ENCODE peak calls at places on chromosomes 2 and 18, in seven cellular contexts. B is MM.1S, I is PC-3, H is HCT116, E is GM23248, K is GM23338, Y is PC-9. Q is an unnamed sample.

GRCh38 chr2:116879646-116880045 is 934.8 kb upstream of the DDX18 start:
- DNase-seq in Y (no peak), B (no peak), E (no peak), K (no peak), I (no peak), H (no peak), Q (no peak)

GRCh38 chr18:49544362-49544761 is 17.5 kb upstream of the LIPG start:
- DNase-seq in Y (no peak), H (no peak), B (no peak), K (no peak), E (no peak), I (no peak), Q (no peak)

GRCh38 chr2:11827547-11827946 is 81.1 kb downstream of the LPIN1 start:
- DNase-seq in H (no peak), E (no peak), Y (no peak), K (no peak), I (no peak), B (peak; percentile 21), Q (no peak)

GRCh38 chr18:4352746-4353522 is 102.2 kb downstream of the DLGAP1 start:
- DNase-seq in Y (no peak), I (no peak), K (peak; percentile 39), B (no peak), H (no peak), E (no peak), Q (peak; percentile 22)

GRCh38 chr2:58010599-58010998 is 36.0 kb upstream of the VRK2 start:
- DNase-seq in E (no peak), B (no peak), Y (no peak), K (no peak), H (no peak), I (peak; percentile 40), Q (peak; percentile 11)

GRCh38 chr2:40242315-40242714 is 209.6 kb downstream of the SLC8A1 start:
- DNase-seq in E (no peak), K (peak; percentile 23), I (no peak), Y (no peak), B (no peak), H (no peak), Q (no peak)

GRCh38 chr2:231800493-231801091 is 14.3 kb downstream of the COPS7B start:
- DNase-seq in K (peak; percentile 81), H (peak; percentile 32), Y (no peak), E (peak; percentile 69), B (peak; percentile 72), I (peak; percentile 39), Q (peak; percentile 51)

GRCh38 chr2:40451926-40452605 is at the start of gene SLC8A1:
- DNase-seq in E (peak; percentile 78), I (no peak), Y (no peak), H (no peak), B (peak; percentile 38), K (peak; percentile 67), Q (peak; percentile 54)

GRCh38 chr2:204749319-204749718 is 204.0 kb downstream of the PARD3B start:
- DNase-seq in H (no peak), K (no peak), I (peak; percentile 76), E (peak; percentile 89), Y (no peak), B (no peak), Q (no peak)

GRCh38 chr2:141641462-141641861 is 489.4 kb downstream of the LRP1B start:
- DNase-seq in K (no peak), E (peak; percentile 19), H (no peak), I (peak; percentile 85), Y (no peak), B (no peak), Q (no peak)

GRCh38 chr2:19209575-19210341 is 148.7 kb downstream of the OSR1 start:
- DNase-seq in I (no peak), K (no peak), E (no peak), H (no peak), Y (no peak), B (no peak), Q (no peak)

GRCh38 chr2:62382757-62383156 is 123.2 kb downstream of the TMEM17 start:
- DNase-seq in H (no peak), B (peak; percentile 94), E (peak; percentile 12), K (no peak), Y (no peak), I (no peak), Q (no peak)

GRCh38 chr2:44444881-44445280 is 83.1 kb downstream of the CAMKMT start:
- DNase-seq in H (no peak), E (no peak), I (no peak), Y (no peak), K (no peak), B (no peak), Q (no peak)

GRCh38 chr2:219221956-219222518 is 3.3 kb upstream of the ABCB6 start:
- DNase-seq in E (no peak), I (no peak), Y (no peak), K (no peak), H (no peak), B (no peak), Q (no peak)

GRCh38 chr2:26764078-26764887 is at the start of gene SLC35F6:
- DNase-seq in E (peak; percentile 95), Y (peak; percentile 62), K (peak; percentile 89), B (peak; percentile 84), I (peak; percentile 75), H (no peak), Q (peak; percentile 93)

GRCh38 chr18:76351961-76352581 is 143.0 kb downstream of the ZNF516 start:
- DNase-seq in B (no peak), E (peak; percentile 91), Y (no peak), K (peak; percentile 40), I (peak; percentile 29), H (no peak), Q (peak; percentile 78)

GRCh38 chr2:6866239-6866745 is 585 bp upstream of the CMPK2 start:
- DNase-seq in B (peak; percentile 43), K (peak; percentile 50), E (peak; percentile 24), H (peak; percentile 27), Y (no peak), I (peak; percentile 69), Q (peak; percentile 66)

DNA sequence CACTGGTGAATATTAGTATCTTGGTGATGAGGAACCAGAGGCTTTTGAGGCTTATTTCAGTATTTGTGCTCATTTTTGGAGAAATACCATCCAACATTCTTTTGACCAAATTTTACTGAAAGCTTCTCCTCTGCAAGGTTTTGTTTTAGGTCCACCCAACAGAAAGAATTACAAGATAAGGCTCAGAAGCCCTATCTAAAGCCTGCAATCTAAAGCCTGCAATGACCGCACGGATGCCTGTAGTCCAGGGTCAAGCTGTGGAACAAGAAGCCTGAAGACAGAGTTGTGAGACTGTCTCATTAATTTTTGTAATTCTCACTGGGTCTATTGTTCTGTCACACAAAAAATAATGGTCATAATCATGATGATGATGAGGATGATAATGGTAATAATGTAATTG is 33.3 kb upstream of the NCOA1 start:
- DNase-seq in B (no peak), H (no peak), Y (no peak), I (no peak), E (no peak), K (no peak), Q (no peak)
- H3K9me2 ChIP-seq in B (no peaks in the 10 kb centered on the region), H (no peaks in the 10 kb centered on the region), Y (no peaks in the 10 kb centered on the region), I (no peaks in the 10 kb centered on the region), E (no peaks in the 10 kb centered on the region), K (no peaks in the 10 kb centered on the region), Q (no peaks in the 10 kb centered on the region)

DNA sequence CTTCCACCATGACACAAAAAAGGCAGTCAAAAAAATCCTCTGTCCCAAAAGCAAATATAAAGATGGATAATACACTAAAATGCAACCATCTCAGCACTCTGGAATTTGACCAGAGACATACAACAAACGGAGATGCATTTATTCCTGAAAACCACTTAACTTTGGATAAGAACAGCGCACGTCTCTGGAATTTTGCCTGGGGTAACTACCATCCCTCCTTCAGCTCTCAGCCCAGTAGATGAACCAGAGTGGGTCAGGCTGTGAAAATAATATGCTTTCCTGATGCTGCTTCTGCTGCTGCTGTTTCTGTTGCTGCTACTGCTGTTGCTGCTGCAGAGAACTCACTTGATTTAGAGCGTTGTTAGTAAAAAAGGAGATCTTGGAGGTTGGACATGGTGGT is 133.8 kb upstream of the ACVR2A start:
- DNase-seq in H (no peak), I (peak; percentile 95), K (no peak), B (no peak), E (peak; percentile 44), Y (no peak), Q (no peak)
- TF ChIP-seq EZH2 in H (no peak), I (no peak), K (no peak), B (no peak), E (no peak), Y (no peak), Q (no peak)

GRCh38 chr2:157244691-157245090 is 12.8 kb upstream of the GALNT5 start:
- DNase-seq in K (no peak), B (no peak), Y (no peak), H (no peak), E (no peak), I (no peak), Q (no peak)

GRCh38 chr2:157246212-157247067 is 11.1 kb upstream of the GALNT5 start:
- DNase-seq in E (peak; percentile 95), B (no peak), K (peak; percentile 67), I (peak; percentile 91), H (peak; percentile 58), Y (peak; percentile 38), Q (peak; percentile 23)

GRCh38 chr2:157245441-157246211 is 11.9 kb upstream of the GALNT5 start:
- DNase-seq in H (no peak), E (no peak), I (peak; percentile 13), K (no peak), B (no peak), Y (no peak), Q (no peak)

GRCh38 chr2:157250836-157251235 is 6.7 kb upstream of the GALNT5 start:
- DNase-seq in H (no peak), K (no peak), Y (no peak), B (no peak), E (no peak), I (no peak), Q (no peak)

DNA sequence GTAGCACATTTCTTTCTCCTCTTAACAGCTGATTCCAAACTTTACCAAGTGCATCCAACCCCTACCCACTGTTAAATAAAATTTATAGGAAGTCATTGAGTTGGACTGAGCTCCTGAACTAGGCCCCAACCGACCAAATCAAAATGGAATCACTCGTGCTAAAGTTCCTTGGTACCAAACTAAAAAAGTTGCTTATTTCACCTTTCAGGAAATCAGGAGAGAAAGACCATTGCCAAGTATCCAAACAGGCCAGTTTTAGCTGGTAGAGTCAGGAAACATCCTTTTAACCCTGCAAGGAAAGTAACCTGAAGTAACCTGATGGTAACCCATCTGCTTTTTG is 10.5 kb upstream of the GALNT5 start:
- DNase-seq in H (no peak), I (no peak), Y (no peak), K (no peak), B (no peak), E (no peak), Q (no peak)
- H3K9me2 ChIP-seq in H (no peaks in the 10 kb centered on the region), I (no peaks in the 10 kb centered on the region), Y (no peaks in the 10 kb centered on the region), K (no peaks in the 10 kb centered on the region), B (no peaks in the 10 kb centered on the region), E (no peaks in the 10 kb centered on the region), Q (no peaks in the 10 kb centered on the region)

GRCh38 chr2:38075436-38076249 is at the start of gene CYP1B1:
- DNase-seq in B (no peak), E (peak; percentile 61), Y (peak; percentile 45), I (no peak), K (no peak), H (no peak), Q (no peak)

GRCh38 chr2:38074047-38074774 is 1.7 kb downstream of the CYP1B1 start:
- DNase-seq in E (no peak), Y (peak; percentile 39), B (no peak), K (peak; percentile 60), I (peak; percentile 22), H (no peak), Q (no peak)

GRCh38 chr2:38076250-38076709 is 329 bp upstream of the CYP1B1 start:
- DNase-seq in B (peak; percentile 53), I (peak; percentile 74), H (peak; percentile 61), Y (peak; percentile 94), E (peak; percentile 94), K (peak; percentile 95), Q (peak; percentile 88)

GRCh38 chr2:38074775-38075435 is 1.0 kb downstream of the CYP1B1 start:
- DNase-seq in E (peak; percentile 64), H (no peak), B (no peak), K (peak; percentile 66), I (peak; percentile 39), Y (peak; percentile 46), Q (peak; percentile 60)

GRCh38 chr2:38073211-38074005 is 2.5 kb downstream of the CYP1B1 start:
- DNase-seq in E (no peak), K (peak; percentile 68), H (no peak), B (no peak), Y (peak; percentile 76), I (peak; percentile 36), Q (no peak)
- TF ChIP-seq EZH2 in E (no peak), K (peak; percentile 68), H (no peak), B (no peak), Y (no peak), I (no peak), Q (peak; percentile 73)

Q was measured in hepatocyte.